ENCODE peak calls at places on chromosomes 2 and 18, in five cellular contexts. One of them, this sample, is unnamed.

GRCh38 chr2:186429095-186429494 is 57.0 kb upstream of the ZC3H15 start:
- DNase-seq in A549: no peak
- DNase-seq in HFF-Myc: no peak
- DNase-seq in prostate gland: no peak
- DNase-seq in brain microvascular endothelial cell: no peak
- DNase-seq in this sample: no peak

GRCh38 chr2:90069290-90069894 is 1377.9 kb downstream of the RPIA start:
- DNase-seq in A549: peak; percentile 26
- DNase-seq in brain microvascular endothelial cell: no peak
- DNase-seq in prostate gland: no peak
- DNase-seq in HFF-Myc: no peak
- DNase-seq in this sample: no peak

GRCh38 chr2:40038646-40039045 is 259.6 kb upstream of the THUMPD2 start:
- DNase-seq in A549: no peak
- DNase-seq in brain microvascular endothelial cell: no peak
- DNase-seq in HFF-Myc: no peak
- DNase-seq in prostate gland: no peak
- DNase-seq in this sample: no peak

GRCh38 chr2:235634435-235635152 is 140.8 kb downstream of the AGAP1 start:
- DNase-seq in A549: no peak
- DNase-seq in prostate gland: no peak
- DNase-seq in HFF-Myc: no peak
- DNase-seq in brain microvascular endothelial cell: no peak
- DNase-seq in this sample: no peak

GRCh38 chr2:37895135-37895534 is 30.0 kb upstream of the RMDN2 start:
- DNase-seq in HFF-Myc: no peak
- DNase-seq in prostate gland: no peak
- DNase-seq in A549: no peak
- DNase-seq in brain microvascular endothelial cell: no peak
- DNase-seq in this sample: no peak

GRCh38 chr2:54638774-54639187 is 84.7 kb upstream of the EML6 start:
- DNase-seq in prostate gland: no peak
- DNase-seq in brain microvascular endothelial cell: no peak
- DNase-seq in A549: no peak
- DNase-seq in HFF-Myc: no peak
- DNase-seq in this sample: no peak

GRCh38 chr18:40553029-40553428 is 1402.0 kb upstream of the PIK3C3 start:
- DNase-seq in brain microvascular endothelial cell: no peak
- DNase-seq in HFF-Myc: no peak
- DNase-seq in A549: no peak
- DNase-seq in prostate gland: no peak
- DNase-seq in this sample: no peak

GRCh38 chr2:45627911-45628310 is 16.8 kb upstream of the SRBD1 start:
- DNase-seq in A549: no peak
- DNase-seq in brain microvascular endothelial cell: peak; percentile 45
- DNase-seq in HFF-Myc: no peak
- DNase-seq in prostate gland: no peak
- DNase-seq in this sample: no peak

GRCh38 chr18:48514786-48515185 is 24.0 kb upstream of the CTIF start:
- DNase-seq in prostate gland: no peak
- DNase-seq in brain microvascular endothelial cell: no peak
- DNase-seq in HFF-Myc: no peak
- DNase-seq in A549: no peak
- DNase-seq in this sample: no peak

GRCh38 chr2:110095994-110096633 is 19.5 kb downstream of the MALL start:
- DNase-seq in A549: no peak
- DNase-seq in HFF-Myc: no peak
- DNase-seq in brain microvascular endothelial cell: no peak
- DNase-seq in prostate gland: no peak
- DNase-seq in this sample: no peak

GRCh38 chr18:48376406-48376805 is 32.8 kb downstream of the ZBTB7C start:
- DNase-seq in prostate gland: no peak
- DNase-seq in A549: no peak
- DNase-seq in HFF-Myc: no peak
- DNase-seq in brain microvascular endothelial cell: no peak
- DNase-seq in this sample: no peak

GRCh38 chr18:79548621-79548985 is 131.0 kb upstream of the CTDP1 start:
- DNase-seq in HFF-Myc: no peak
- DNase-seq in brain microvascular endothelial cell: no peak
- DNase-seq in A549: no peak
- DNase-seq in prostate gland: no peak
- DNase-seq in this sample: no peak

GRCh38 chr2:220708366-220708765 is 863.7 kb downstream of the EPHA4 start:
- DNase-seq in A549: no peak
- DNase-seq in HFF-Myc: peak; percentile 26
- DNase-seq in brain microvascular endothelial cell: peak; percentile 75
- DNase-seq in prostate gland: no peak
- DNase-seq in this sample: no peak

GRCh38 chr2:133940134-133940533 is 313.7 kb upstream of the MGAT5 start:
- DNase-seq in prostate gland: no peak
- DNase-seq in A549: no peak
- DNase-seq in HFF-Myc: no peak
- DNase-seq in brain microvascular endothelial cell: no peak
- DNase-seq in this sample: no peak

GRCh38 chr2:71006287-71006686 is 11.6 kb upstream of the TEX261 start:
- DNase-seq in prostate gland: no peak
- DNase-seq in brain microvascular endothelial cell: no peak
- DNase-seq in A549: no peak
- DNase-seq in HFF-Myc: no peak
- DNase-seq in this sample: no peak

GRCh38 chr2:74001121-74001520 is 16.4 kb downstream of the TET3 start:
- DNase-seq in HFF-Myc: no peak
- DNase-seq in prostate gland: no peak
- DNase-seq in A549: no peak
- DNase-seq in brain microvascular endothelial cell: no peak
- DNase-seq in this sample: no peak
- H3K4me3 ChIP-seq in HFF-Myc: no peak overlapping the region
- H3K4me3 ChIP-seq in prostate gland: no peak overlapping the region
- H3K4me3 ChIP-seq in A549: no peak overlapping the region
- H3K4me3 ChIP-seq in brain microvascular endothelial cell: no peak overlapping the region
- H3K4me3 ChIP-seq in this sample: no peak overlapping the region

GRCh38 chr18:13218376-13219011 is at the start of gene LDLRAD4:
- DNase-seq in HFF-Myc: no peak
- DNase-seq in brain microvascular endothelial cell: no peak
- DNase-seq in A549: no peak
- DNase-seq in prostate gland: peak; percentile 42
- DNase-seq in this sample: no peak

GRCh38 chr18:13219576-13219975 is 1.0 kb downstream of the LDLRAD4 start:
- DNase-seq in prostate gland: no peak
- DNase-seq in brain microvascular endothelial cell: no peak
- DNase-seq in HFF-Myc: no peak
- DNase-seq in A549: no peak
- DNase-seq in this sample: no peak

GRCh38 chr18:13220326-13220991 is 1.9 kb downstream of the LDLRAD4 start:
- DNase-seq in prostate gland: no peak
- DNase-seq in HFF-Myc: no peak
- DNase-seq in brain microvascular endothelial cell: no peak
- DNase-seq in A549: no peak
- DNase-seq in this sample: no peak

GRCh38 chr18:13217971-13218375 is 587 bp upstream of the LDLRAD4 start:
- DNase-seq in brain microvascular endothelial cell: no peak
- DNase-seq in A549: no peak
- DNase-seq in HFF-Myc: no peak
- DNase-seq in prostate gland: no peak
- DNase-seq in this sample: no peak

GRCh38 chr18:13219012-13219396 is 444 bp downstream of the LDLRAD4 start:
- DNase-seq in A549: no peak
- DNase-seq in brain microvascular endothelial cell: no peak
- DNase-seq in prostate gland: no peak
- DNase-seq in HFF-Myc: no peak
- DNase-seq in this sample: no peak
- H3K4me3 ChIP-seq in A549: peak overlapping the region; percentile 71
- H3K4me3 ChIP-seq in brain microvascular endothelial cell: no peak overlapping the region
- H3K4me3 ChIP-seq in prostate gland: peak overlapping the region; percentile 75
- H3K4me3 ChIP-seq in HFF-Myc: no peak overlapping the region
- H3K4me3 ChIP-seq in this sample: peak overlapping the region; percentile 49

DNA sequence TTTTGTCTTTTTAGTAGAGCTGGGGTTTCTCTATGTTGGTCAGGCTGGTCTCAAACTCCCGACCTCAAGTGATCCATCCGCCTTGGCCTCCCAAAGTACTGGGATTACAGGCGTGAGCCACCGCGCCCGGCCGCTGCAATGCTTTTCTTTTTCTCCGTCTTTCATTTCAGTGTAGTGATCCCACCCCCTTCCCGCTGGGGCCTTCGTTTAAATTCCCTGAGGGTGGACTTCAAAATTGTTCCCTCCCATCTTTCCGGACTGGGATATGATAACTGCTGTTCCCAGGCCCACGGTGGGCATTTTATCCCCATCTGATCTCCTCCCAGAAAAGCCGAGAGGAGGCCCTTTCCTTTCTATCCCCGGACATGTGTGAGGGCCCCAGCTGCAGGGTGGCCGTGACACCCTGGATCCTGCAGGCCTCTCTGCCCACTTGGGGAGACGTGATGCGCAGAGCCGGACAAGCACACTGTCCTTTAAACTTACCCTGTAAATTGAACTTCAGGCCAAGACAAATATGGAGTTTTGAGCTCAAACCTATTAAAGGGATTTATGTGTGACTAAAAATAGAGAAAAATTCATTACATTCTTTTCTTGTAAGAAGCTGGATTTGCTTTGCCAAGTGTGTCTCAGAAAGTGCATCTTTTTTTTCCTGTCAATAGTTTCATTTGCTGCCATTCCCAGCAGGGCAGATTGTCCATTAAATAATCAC is 54.5 kb upstream of the AFF3 start:
- DNase-seq in A549: no peak
- DNase-seq in HFF-Myc: no peak
- DNase-seq in brain microvascular endothelial cell: no peak
- DNase-seq in prostate gland: peak; percentile 33
- DNase-seq in this sample: no peak
- H3K4me3 ChIP-seq in A549: no peak overlapping the region
- H3K4me3 ChIP-seq in HFF-Myc: no peak overlapping the region
- H3K4me3 ChIP-seq in brain microvascular endothelial cell: no peak overlapping the region
- H3K4me3 ChIP-seq in prostate gland: no peak overlapping the region
- H3K4me3 ChIP-seq in this sample: no peak overlapping the region

DNA sequence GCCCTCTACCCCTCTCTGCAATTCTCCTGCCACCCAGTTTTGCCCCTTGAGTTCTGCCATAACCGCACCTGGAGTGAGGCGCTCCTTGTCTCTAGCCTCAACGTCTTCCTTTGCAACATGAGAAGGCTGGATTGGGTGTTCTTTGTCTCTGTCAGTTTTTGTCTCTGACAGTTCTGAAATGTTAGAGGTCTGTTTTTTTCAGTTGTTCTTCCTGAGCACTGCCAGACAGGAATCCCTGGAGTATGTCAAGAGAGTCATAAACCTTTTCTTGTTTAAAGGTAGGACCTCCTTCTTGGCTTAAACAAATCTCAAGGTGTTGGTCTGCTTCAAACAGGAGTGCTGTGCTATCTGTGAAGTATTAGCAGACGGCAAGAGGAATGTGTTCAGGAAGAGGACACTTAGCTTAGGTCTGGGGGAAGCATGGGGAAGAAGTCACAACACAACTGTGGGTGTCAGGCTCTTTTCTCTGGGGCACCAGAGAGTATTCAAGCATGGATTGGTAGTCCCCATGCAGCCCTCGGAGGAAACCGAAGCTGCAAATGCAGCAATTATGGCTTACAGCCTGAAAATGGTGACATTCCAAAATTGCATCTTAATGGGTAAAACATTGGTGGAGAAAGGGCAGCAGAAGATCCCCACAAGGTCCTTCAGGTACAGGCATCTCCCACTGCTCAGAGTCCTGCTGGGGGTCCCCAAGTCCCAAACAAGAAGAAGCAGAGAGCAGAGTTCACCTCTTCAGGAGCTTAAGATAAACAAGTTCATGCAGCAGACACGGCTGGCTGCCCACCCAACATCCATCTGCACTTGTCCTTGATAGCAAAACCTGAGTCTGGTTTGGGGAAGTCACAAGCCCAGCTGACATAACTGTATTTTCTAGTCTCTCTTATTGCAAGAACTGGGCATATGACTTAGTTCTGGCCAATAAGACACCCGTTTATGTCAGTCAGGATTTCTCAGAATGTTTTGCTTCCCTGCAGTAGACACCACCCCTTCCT is 32.1 kb downstream of the AFF3 start:
- DNase-seq in prostate gland: no peak
- DNase-seq in HFF-Myc: no peak
- DNase-seq in brain microvascular endothelial cell: no peak
- DNase-seq in A549: no peak
- DNase-seq in this sample: no peak
- H3K4me3 ChIP-seq in prostate gland: no peak overlapping the region
- H3K4me3 ChIP-seq in HFF-Myc: no peak overlapping the region
- H3K4me3 ChIP-seq in brain microvascular endothelial cell: no peak overlapping the region
- H3K4me3 ChIP-seq in A549: no peak overlapping the region
- H3K4me3 ChIP-seq in this sample: no peak overlapping the region

This sample was measured in CD8-positive, alpha-beta memory T cell.